ENCODE peak calls at places on chromosome 4, in eight cellular contexts. H is upper lobe of right lung; B is stimulated activated CD8-positive, alpha-beta memory T cell treated with anti-CD3 and anti-CD28 coated beads, Interleukin-7, amount 100 ng/mL, for 1 hour; O is NCI-H748 treated with DMSO at 0.1 percent for 48 hours; G is C1 segment of cervical spinal cord; Z is activated CD8-positive, alpha-beta memory T cell treated with anti-CD3 and anti-CD28 coated beads for 24 hours; C is left ventricle myocardium superior; R is left ventricle myocardium inferior. D is an unnamed sample.

GRCh38 chr4:68373513-68373912 is 23.6 kb upstream of the YTHDC1 start:
- DNase-seq in O (no peak), R (peak; percentile 78), G (peak; percentile 1), Z (peak; percentile 80), B (no peak), C (peak; percentile 86), H (peak; percentile 83), D (no peak)

GRCh38 chr4:133263082-133263481 is 114.0 kb downstream of the PCDH10 start:
- DNase-seq in Z (no peak), G (no peak), H (no peak), R (no peak), C (no peak), O (no peak), B (no peak), D (no peak)

GRCh38 chr4:176044589-176044951 is 21.1 kb upstream of the WDR17 start:
- DNase-seq in H (no peak), Z (no peak), G (no peak), B (no peak), O (no peak), R (no peak), C (no peak), D (no peak)

GRCh38 chr4:23970193-23970850 is 80.5 kb upstream of the PPARGC1A start:
- DNase-seq in G (no peak), R (no peak), B (no peak), O (no peak), H (no peak), C (no peak), Z (no peak), D (no peak)

GRCh38 chr4:57265831-57266582 is 155.8 kb upstream of the IGFBP7 start:
- DNase-seq in C (peak; percentile 55), H (no peak), Z (no peak), R (peak; percentile 36), O (no peak), G (no peak), B (no peak), D (no peak)

GRCh38 chr4:168815373-168816345 is 194.4 kb downstream of the CBR4 start:
- DNase-seq in R (no peak), G (no peak), Z (no peak), O (no peak), B (no peak), C (no peak), H (no peak), D (no peak)

GRCh38 chr4:146051724-146052396 is 113.2 kb upstream of the ZNF827 start:
- DNase-seq in R (no peak), H (no peak), C (no peak), G (no peak), O (no peak), Z (no peak), B (no peak), D (no peak)

GRCh38 chr4:128286474-128287158 is 997 bp downstream of the PGRMC2 start:
- DNase-seq in G (no peak), H (no peak), B (no peak), Z (no peak), O (peak; percentile 20), C (no peak), R (no peak), D (no peak)

GRCh38 chr4:120841580-120841979 is 80.9 kb downstream of the PRDM5 start:
- DNase-seq in R (no peak), H (no peak), G (no peak), O (no peak), C (no peak), Z (no peak), B (no peak), D (no peak)

GRCh38 chr4:144670776-144671175 is 24.8 kb downstream of the HHIP start:
- DNase-seq in H (no peak), B (no peak), C (no peak), O (no peak), G (no peak), R (no peak), Z (no peak), D (no peak)

GRCh38 chr4:95165926-95166524 is 382.7 kb downstream of the UNC5C start:
- DNase-seq in R (no peak), C (no peak), B (no peak), G (no peak), Z (no peak), H (no peak), O (peak; percentile 72), D (peak; percentile 22)

GRCh38 chr4:4490041-4490440 is 51.8 kb downstream of the STX18 start:
- DNase-seq in O (no peak), Z (no peak), G (no peak), B (no peak), C (no peak), R (no peak), H (no peak), D (no peak)

GRCh38 chr4:122632396-122633143 is 11.7 kb upstream of the IL21 start:
- DNase-seq in C (no peak), R (no peak), H (no peak), B (no peak), O (peak; percentile 23), Z (no peak), G (no peak), D (no peak)

GRCh38 chr4:141497627-141498026 is 138.8 kb upstream of the IL15 start:
- DNase-seq in O (no peak), Z (no peak), B (no peak), H (no peak), G (no peak), R (no peak), C (no peak), D (no peak)

GRCh38 chr4:174317531-174317930 is 33.8 kb downstream of the CEP44 start:
- DNase-seq in H (no peak), R (no peak), G (no peak), O (peak; percentile 22), B (no peak), C (no peak), Z (no peak), D (no peak)

GRCh38 chr4:177293208-177294018 is 16.3 kb upstream of the NEIL3 start:
- DNase-seq in H (no peak), Z (no peak), B (no peak), G (no peak), R (no peak), O (no peak), C (no peak), D (no peak)

GRCh38 chr4:89054627-89055026 is 2.4 kb downstream of the FAM13A start:
- DNase-seq in B (no peak), G (no peak), C (no peak), H (no peak), R (no peak), O (no peak), Z (no peak), D (no peak)

GRCh38 chr4:77911091-77911490 is 48.5 kb downstream of the MRPL1 start:
- DNase-seq in H (no peak), Z (no peak), C (no peak), R (no peak), O (no peak), G (no peak), B (no peak), D (no peak)

GRCh38 chr4:39621582-39621981 is 17.1 kb downstream of the SMIM14 start:
- DNase-seq in O (no peak), B (no peak), R (no peak), Z (no peak), H (no peak), G (no peak), C (peak; percentile 39), D (no peak)

GRCh38 chr4:39151120-39151713 is 31.1 kb upstream of the WDR19 start:
- DNase-seq in O (no peak), G (no peak), H (no peak), C (no peak), R (no peak), B (no peak), Z (no peak), D (no peak)

GRCh38 chr4:123995939-123996338 is 599.3 kb downstream of the SPRY1 start:
- DNase-seq in C (no peak), G (no peak), B (no peak), H (no peak), O (no peak), R (no peak), Z (no peak), D (no peak)

GRCh38 chr4:22356996-22357596 is 158.8 kb downstream of the ADGRA3 start:
- DNase-seq in H (no peak), G (no peak), C (no peak), R (no peak), O (peak; percentile 8), B (no peak), Z (no peak), D (no peak)

GRCh38 chr4:907691-908437 is 24.3 kb downstream of the GAK start:
- DNase-seq in O (no peak), R (no peak), B (no peak), H (no peak), G (no peak), Z (no peak), C (peak; percentile 18), D (no peak)

GRCh38 chr4:177964061-177964460 is 521.8 kb upstream of the AGA start:
- DNase-seq in R (no peak), B (no peak), O (no peak), H (no peak), C (no peak), G (no peak), Z (no peak), D (no peak)

GRCh38 chr4:2260336-2261109 is 1.4 kb downstream of the MXD4 start:
- DNase-seq in B (no peak), H (peak; percentile 62), R (peak; percentile 22), C (peak; percentile 42), G (no peak), O (no peak), Z (no peak), D (no peak)

GRCh38 chr4:146368209-146368608 is 153.5 kb downstream of the SLC10A7 start:
- DNase-seq in H (no peak), O (no peak), R (peak; percentile 15), B (no peak), C (peak; percentile 32), Z (no peak), G (no peak), D (no peak)

GRCh38 chr4:38860788-38861424 is 4.3 kb upstream of the TLR6 start:
- DNase-seq in G (no peak), B (peak; percentile 27), C (no peak), R (peak; percentile 19), Z (peak; percentile 72), O (peak; percentile 36), H (no peak), D (peak; percentile 47)

GRCh38 chr4:90419124-90419711 is 292.0 kb downstream of the CCSER1 start:
- DNase-seq in G (no peak), H (no peak), R (no peak), Z (no peak), C (no peak), B (no peak), O (peak; percentile 3), D (peak; percentile 17)

D was measured in HuH-7.5.